ENCODE peak calls at places on chromosomes 7 and 10, in eight cellular contexts. J is EL, Q is stomach, H is DMS79, Y is kidney epithelial cell, B is Caki2, M is nephron progenitor cell, Z is PC-9. R is an unnamed sample.

GRCh38 chr7:159105845-159106614 is 38.6 kb downstream of the VIPR2 start:
- DNase-seq in J (no peak), Q (no peak), H (no peak), Y (no peak), B (no peak), M (no peak), Z (no peak), R (no peak)

GRCh38 chr7:2066251-2066919 is 166.4 kb downstream of the MAD1L1 start:
- DNase-seq in J (no peak), Q (no peak), H (no peak), Y (no peak), B (no peak), M (no peak), Z (no peak), R (no peak)

GRCh38 chr10:76433161-76434005 is 1002.0 kb downstream of the LRMDA start:
- DNase-seq in J (no peak), Q (peak; percentile 49), H (peak; percentile 69), Y (no peak), B (no peak), M (no peak), Z (peak; percentile 71), R (no peak)

GRCh38 chr10:122939819-122940543 is 14.0 kb downstream of the C10orf88 start:
- DNase-seq in J (peak; percentile 75), Q (no peak), H (no peak), Y (no peak), B (no peak), M (no peak), Z (no peak), R (peak; percentile 81)

GRCh38 chr7:151251926-151252835 is 3.7 kb upstream of the SMARCD3 start:
- DNase-seq in J (peak; percentile 59), Q (peak; percentile 70), H (no peak), Y (no peak), B (peak; percentile 63), M (peak; percentile 85), Z (no peak), R (peak; percentile 73)

GRCh38 chr10:13987472-13987871 is 343.3 kb downstream of the FRMD4A start:
- DNase-seq in J (peak; percentile 90), Q (no peak), H (no peak), Y (peak; percentile 73), B (peak; percentile 60), M (no peak), Z (peak; percentile 79), R (peak; percentile 94)

GRCh38 chr7:2734761-2735571 is 47.0 kb downstream of the AMZ1 start:
- DNase-seq in J (peak; percentile 17), Q (peak; percentile 26), H (peak; percentile 35), Y (no peak), B (no peak), M (no peak), Z (no peak), R (peak; percentile 70)

GRCh38 chr7:112668561-112668960 is 121.6 kb downstream of the TMEM168 start:
- DNase-seq in J (no peak), Q (no peak), H (no peak), Y (no peak), B (no peak), M (no peak), Z (no peak), R (no peak)

GRCh38 chr7:30285067-30285530 is 702 bp downstream of the ZNRF2 start:
- DNase-seq in J (no peak), Q (peak; percentile 51), H (no peak), Y (no peak), B (no peak), M (peak; percentile 58), Z (no peak), R (peak; percentile 43)

GRCh38 chr10:71970331-71970730 is 6.1 kb downstream of the CHST3 start:
- DNase-seq in J (peak; percentile 25), Q (peak; percentile 75), H (no peak), Y (no peak), B (peak; percentile 67), M (peak; percentile 49), Z (peak; percentile 59), R (peak; percentile 32)

GRCh38 chr10:51007781-51008180 is 66.5 kb upstream of the PRKG1 start:
- DNase-seq in J (peak; percentile 39), Q (no peak), H (no peak), Y (no peak), B (no peak), M (no peak), Z (no peak), R (peak; percentile 70)

GRCh38 chr7:47414342-47415288 is 167.3 kb downstream of the TNS3 start:
- DNase-seq in J (no peak), Q (no peak), H (no peak), Y (no peak), B (no peak), M (no peak), Z (no peak), R (no peak)

GRCh38 chr10:13984647-13985155 is 346.0 kb downstream of the FRMD4A start:
- DNase-seq in J (peak; percentile 93), Q (no peak), H (no peak), Y (no peak), B (peak; percentile 28), M (no peak), Z (peak; percentile 74), R (peak; percentile 98)

GRCh38 chr10:102514487-102515311 is 10.9 kb downstream of the SUFU start:
- DNase-seq in J (no peak), Q (no peak), H (no peak), Y (no peak), B (peak; percentile 83), M (no peak), Z (no peak), R (no peak)

GRCh38 chr7:5550385-5550784 is 126.8 kb upstream of the TNRC18 start:
- DNase-seq in J (no peak), Q (no peak), H (no peak), Y (no peak), B (no peak), M (no peak), Z (no peak), R (no peak)

GRCh38 chr10:4661572-4662255 is 164.3 kb upstream of the AKR1E2 start:
- DNase-seq in J (no peak), Q (peak; percentile 31), H (no peak), Y (no peak), B (no peak), M (no peak), Z (no peak), R (no peak)